ENCODE peak calls at places on chromosomes 13 and 19, in six cellular contexts. One of them, this sample, is unnamed.

GRCh38 chr13:94232956-94233355 is 246.5 kb downstream of the DCT start:
- DNase-seq in fibroblast of lung: peak
- DNase-seq in tibial artery: no peak
- DNase-seq in RWPE1: no peak
- DNase-seq in cardiac muscle cell: no peak
- DNase-seq in body of pancreas: no peak
- DNase-seq in this sample: no peak

GRCh38 chr19:41940443-41941409 is 12.5 kb upstream of the ERFL start:
- DNase-seq in cardiac muscle cell: no peak
- DNase-seq in fibroblast of lung: no peak
- DNase-seq in body of pancreas: no peak
- DNase-seq in tibial artery: no peak
- DNase-seq in RWPE1: no peak
- DNase-seq in this sample: peak

GRCh38 chr13:42656136-42656535 is 82.2 kb downstream of the TNFSF11 start:
- DNase-seq in RWPE1: no peak
- DNase-seq in tibial artery: no peak
- DNase-seq in cardiac muscle cell: peak
- DNase-seq in fibroblast of lung: no peak
- DNase-seq in body of pancreas: no peak
- DNase-seq in this sample: no peak

GRCh38 chr13:92823059-92823458 is 403.5 kb upstream of the GPC6 start:
- DNase-seq in fibroblast of lung: no peak
- DNase-seq in tibial artery: no peak
- DNase-seq in body of pancreas: no peak
- DNase-seq in cardiac muscle cell: no peak
- DNase-seq in RWPE1: no peak
- DNase-seq in this sample: no peak

GRCh38 chr13:113978741-113979481 is 5.0 kb upstream of the C13orf46 start:
- DNase-seq in body of pancreas: no peak
- DNase-seq in fibroblast of lung: no peak
- DNase-seq in tibial artery: no peak
- DNase-seq in RWPE1: no peak
- DNase-seq in cardiac muscle cell: no peak
- DNase-seq in this sample: no peak

GRCh38 chr19:42441047-42441440 is 1.7 kb downstream of the CXCL17 start:
- DNase-seq in fibroblast of lung: no peak
- DNase-seq in tibial artery: no peak
- DNase-seq in cardiac muscle cell: no peak
- DNase-seq in RWPE1: no peak
- DNase-seq in body of pancreas: no peak
- DNase-seq in this sample: no peak

GRCh38 chr19:20254151-20254550 is 87.1 kb downstream of the ZNF486 start:
- DNase-seq in cardiac muscle cell: no peak
- DNase-seq in body of pancreas: no peak
- DNase-seq in tibial artery: no peak
- DNase-seq in fibroblast of lung: no peak
- DNase-seq in RWPE1: no peak
- DNase-seq in this sample: no peak

GRCh38 chr13:42812311-42812710 is 30.9 kb downstream of the FAM216B start:
- DNase-seq in RWPE1: no peak
- DNase-seq in tibial artery: no peak
- DNase-seq in cardiac muscle cell: no peak
- DNase-seq in body of pancreas: no peak
- DNase-seq in fibroblast of lung: peak
- DNase-seq in this sample: no peak

GRCh38 chr13:79735228-79735627 is 254.3 kb downstream of the NDFIP2 start:
- DNase-seq in RWPE1: no peak
- DNase-seq in tibial artery: no peak
- DNase-seq in fibroblast of lung: peak
- DNase-seq in body of pancreas: no peak
- DNase-seq in cardiac muscle cell: no peak
- DNase-seq in this sample: no peak

GRCh38 chr13:19742651-19743050 is 40.1 kb downstream of the PSPC1 start:
- DNase-seq in tibial artery: no peak
- DNase-seq in body of pancreas: no peak
- DNase-seq in fibroblast of lung: no peak
- DNase-seq in RWPE1: no peak
- DNase-seq in cardiac muscle cell: no peak
- DNase-seq in this sample: no peak

GRCh38 chr13:25501231-25501630 is 129.5 kb downstream of the ATP8A2 start:
- DNase-seq in tibial artery: no peak
- DNase-seq in RWPE1: no peak
- DNase-seq in cardiac muscle cell: no peak
- DNase-seq in body of pancreas: no peak
- DNase-seq in fibroblast of lung: no peak
- DNase-seq in this sample: no peak

GRCh38 chr13:105452895-105453294 is 1082.6 kb downstream of the EFNB2 start:
- DNase-seq in body of pancreas: no peak
- DNase-seq in cardiac muscle cell: no peak
- DNase-seq in RWPE1: peak
- DNase-seq in fibroblast of lung: no peak
- DNase-seq in tibial artery: no peak
- DNase-seq in this sample: no peak

GRCh38 chr19:55620410-55620809 is 4.0 kb downstream of the ZNF784 start:
- DNase-seq in body of pancreas: no peak
- DNase-seq in fibroblast of lung: no peak
- DNase-seq in RWPE1: no peak
- DNase-seq in tibial artery: no peak
- DNase-seq in cardiac muscle cell: no peak
- DNase-seq in this sample: no peak

GRCh38 chr13:66835040-66835628 is 395.0 kb downstream of the PCDH9 start:
- DNase-seq in body of pancreas: peak
- DNase-seq in fibroblast of lung: peak
- DNase-seq in cardiac muscle cell: peak
- DNase-seq in RWPE1: no peak
- DNase-seq in tibial artery: peak
- DNase-seq in this sample: peak

GRCh38 chr19:14536926-14537692 is 7.7 kb downstream of the TECR start:
- DNase-seq in fibroblast of lung: peak
- DNase-seq in body of pancreas: peak
- DNase-seq in tibial artery: peak
- DNase-seq in cardiac muscle cell: peak
- DNase-seq in RWPE1: peak
- DNase-seq in this sample: peak

GRCh38 chr13:113881614-113882265 is 17.9 kb upstream of the GAS6 start:
- DNase-seq in body of pancreas: peak
- DNase-seq in fibroblast of lung: no peak
- DNase-seq in cardiac muscle cell: peak
- DNase-seq in RWPE1: no peak
- DNase-seq in tibial artery: no peak
- DNase-seq in this sample: no peak

GRCh38 chr13:85379433-85379832 is 419.8 kb downstream of the SLITRK6 start:
- DNase-seq in cardiac muscle cell: no peak
- DNase-seq in RWPE1: no peak
- DNase-seq in body of pancreas: no peak
- DNase-seq in fibroblast of lung: no peak
- DNase-seq in tibial artery: no peak
- DNase-seq in this sample: no peak

GRCh38 chr19:48615145-48616040 is 517 bp upstream of the FAM83E start:
- DNase-seq in tibial artery: no peak
- DNase-seq in body of pancreas: no peak
- DNase-seq in cardiac muscle cell: no peak
- DNase-seq in fibroblast of lung: no peak
- DNase-seq in RWPE1: no peak
- DNase-seq in this sample: no peak
- TF ChIP-seq CTCF in tibial artery: no peak
- TF ChIP-seq CTCF in body of pancreas: no peak
- TF ChIP-seq CTCF in cardiac muscle cell: no peak
- TF ChIP-seq CTCF in fibroblast of lung: no peak
- TF ChIP-seq CTCF in RWPE1: no peak
- TF ChIP-seq CTCF in this sample: no peak

GRCh38 chr19:32630338-32630737 is 44.6 kb downstream of the ANKRD27 start:
- DNase-seq in tibial artery: no peak
- DNase-seq in fibroblast of lung: no peak
- DNase-seq in body of pancreas: no peak
- DNase-seq in cardiac muscle cell: no peak
- DNase-seq in RWPE1: no peak
- DNase-seq in this sample: no peak
- TF ChIP-seq CTCF in tibial artery: no peak
- TF ChIP-seq CTCF in fibroblast of lung: no peak
- TF ChIP-seq CTCF in body of pancreas: no peak
- TF ChIP-seq CTCF in cardiac muscle cell: no peak
- TF ChIP-seq CTCF in RWPE1: no peak
- TF ChIP-seq CTCF in this sample: no peak

GRCh38 chr19:1524206-1524971 is 512 bp downstream of the PLK5 start:
- DNase-seq in tibial artery: no peak
- DNase-seq in cardiac muscle cell: no peak
- DNase-seq in body of pancreas: no peak
- DNase-seq in fibroblast of lung: no peak
- DNase-seq in RWPE1: no peak
- DNase-seq in this sample: no peak

GRCh38 chr19:1526066-1526778 is 2.3 kb downstream of the PLK5 start:
- DNase-seq in cardiac muscle cell: no peak
- DNase-seq in body of pancreas: no peak
- DNase-seq in RWPE1: no peak
- DNase-seq in fibroblast of lung: no peak
- DNase-seq in tibial artery: no peak
- DNase-seq in this sample: no peak

GRCh38 chr19:1523412-1524205 is at the start of gene PLK5:
- DNase-seq in RWPE1: no peak
- DNase-seq in fibroblast of lung: no peak
- DNase-seq in body of pancreas: no peak
- DNase-seq in cardiac muscle cell: peak
- DNase-seq in tibial artery: no peak
- DNase-seq in this sample: peak

GRCh38 chr19:1524972-1525325 is 1.1 kb downstream of the PLK5 start:
- DNase-seq in RWPE1: no peak
- DNase-seq in tibial artery: no peak
- DNase-seq in fibroblast of lung: no peak
- DNase-seq in cardiac muscle cell: no peak
- DNase-seq in body of pancreas: no peak
- DNase-seq in this sample: no peak

DNA sequence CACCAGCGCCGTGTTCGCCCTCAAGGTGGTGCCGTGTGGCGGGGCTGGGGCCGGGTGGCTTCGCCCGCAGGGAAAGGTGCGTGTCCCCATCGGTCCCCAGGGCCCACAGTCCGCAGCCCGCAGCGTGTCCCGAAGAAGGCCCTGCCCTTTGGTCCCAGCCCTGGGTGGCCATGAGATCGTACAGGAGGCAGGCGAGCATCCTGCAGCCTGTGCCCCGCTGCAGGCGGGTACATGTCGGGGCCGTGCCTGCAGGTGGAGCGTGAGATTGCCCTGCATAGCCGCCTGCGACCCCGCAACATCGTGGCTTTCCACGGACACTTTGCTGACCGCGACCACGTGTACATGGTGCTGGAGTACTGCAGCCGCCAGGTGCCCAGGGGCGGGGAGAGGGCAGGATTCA is 1.5 kb downstream of the PLK5 start:
- DNase-seq in body of pancreas: no peak
- DNase-seq in tibial artery: no peak
- DNase-seq in fibroblast of lung: no peak
- DNase-seq in RWPE1: no peak
- DNase-seq in cardiac muscle cell: no peak
- DNase-seq in this sample: no peak
- TF ChIP-seq CTCF in body of pancreas: no peak
- TF ChIP-seq CTCF in tibial artery: no peak
- TF ChIP-seq CTCF in fibroblast of lung: no peak
- TF ChIP-seq CTCF in RWPE1: no peak
- TF ChIP-seq CTCF in cardiac muscle cell: no peak
- TF ChIP-seq CTCF in this sample: no peak

GRCh38 chr19:36379510-36379819 is 464 bp upstream of the ZFP14 start:
- DNase-seq in fibroblast of lung: no peak
- DNase-seq in RWPE1: no peak
- DNase-seq in tibial artery: no peak
- DNase-seq in cardiac muscle cell: no peak
- DNase-seq in body of pancreas: no peak
- DNase-seq in this sample: no peak

GRCh38 chr19:36373638-36374156 is 5.3 kb downstream of the ZFP14 start:
- DNase-seq in tibial artery: no peak
- DNase-seq in RWPE1: no peak
- DNase-seq in cardiac muscle cell: no peak
- DNase-seq in fibroblast of lung: no peak
- DNase-seq in body of pancreas: no peak
- DNase-seq in this sample: no peak

GRCh38 chr19:36377541-36378178 is 1.3 kb downstream of the ZFP14 start:
- DNase-seq in RWPE1: no peak
- DNase-seq in fibroblast of lung: no peak
- DNase-seq in body of pancreas: no peak
- DNase-seq in cardiac muscle cell: no peak
- DNase-seq in tibial artery: no peak
- DNase-seq in this sample: no peak

GRCh38 chr19:36378625-36379509 is at the start of gene ZFP14:
- DNase-seq in cardiac muscle cell: peak
- DNase-seq in tibial artery: peak
- DNase-seq in fibroblast of lung: peak
- DNase-seq in body of pancreas: peak
- DNase-seq in RWPE1: peak
- DNase-seq in this sample: peak
- TF ChIP-seq CTCF in cardiac muscle cell: peak
- TF ChIP-seq CTCF in tibial artery: peak
- TF ChIP-seq CTCF in fibroblast of lung: peak
- TF ChIP-seq CTCF in body of pancreas: peak
- TF ChIP-seq CTCF in RWPE1: peak
- TF ChIP-seq CTCF in this sample: no peak